ENCODE peak calls at places on chromosomes 2 and 18, in eight cellular contexts. V, R, M, C, W, E, T and K are unnamed samples.
A peak's percentile ranks its signal among the peaks of the same experiment; 100 is the strongest.

GRCh38 chr2:69798909-69799526 is 30.4 kb upstream of the GMCL1 start:
- DNase-seq in E (no peak), R (no peak), W (no peak), V (no peak), T (no peak), C (no peak), M (peak; percentile 29), K (peak; percentile 20)

GRCh38 chr2:88350641-88351601 is 101.6 kb downstream of the FOXI3 start:
- DNase-seq in M (peak; percentile 84), R (peak; percentile 72), E (peak; percentile 83), T (peak; percentile 82), W (peak; percentile 50), C (peak; percentile 72), V (peak; percentile 43), K (no peak)

GRCh38 chr2:85539361-85540130 is 578 bp downstream of the MAT2A start:
- DNase-seq in M (no peak), R (peak; percentile 81), V (peak; percentile 83), T (peak; percentile 94), E (peak; percentile 89), C (peak; percentile 82), W (peak; percentile 66), K (no peak)

GRCh38 chr2:18907508-18907907 is 318.1 kb upstream of the NT5C1B start:
- DNase-seq in R (no peak), W (no peak), V (no peak), C (no peak), M (no peak), T (no peak), E (no peak), K (no peak)

GRCh38 chr2:25159947-25160346 is 8.4 kb downstream of the POMC start:
- DNase-seq in R (no peak), E (peak; percentile 51), V (no peak), C (peak; percentile 26), W (no peak), M (peak; percentile 73), T (peak; percentile 43), K (no peak)

GRCh38 chr2:233051241-233052149 is 8.6 kb upstream of the INPP5D start:
- DNase-seq in E (peak; percentile 74), T (peak; percentile 87), W (no peak), C (peak; percentile 66), R (peak; percentile 87), V (peak; percentile 88), M (peak; percentile 30), K (no peak)

GRCh38 chr2:47512581-47513083 is 109.7 kb downstream of the MSH2 start:
- DNase-seq in R (no peak), M (no peak), V (no peak), W (no peak), T (no peak), C (no peak), E (no peak), K (peak; percentile 29)

GRCh38 chr18:43078485-43079092 is 36.9 kb downstream of the RIT2 start:
- DNase-seq in C (no peak), R (no peak), E (no peak), T (no peak), V (no peak), M (peak; percentile 12), W (no peak), K (no peak)

GRCh38 chr2:61993422-61994024 is 88.0 kb downstream of the COMMD1 start:
- DNase-seq in E (no peak), R (no peak), M (peak; percentile 55), V (no peak), T (no peak), W (peak; percentile 33), C (no peak), K (peak; percentile 11)

GRCh38 chr2:28300921-28301341 is 91.7 kb upstream of the FOSL2 start:
- DNase-seq in T (no peak), C (no peak), W (no peak), V (no peak), M (no peak), R (no peak), E (no peak), K (peak; percentile 95)

GRCh38 chr18:6355789-6356589 is 58.7 kb downstream of the L3MBTL4 start:
- DNase-seq in M (no peak), E (no peak), V (no peak), W (no peak), C (no peak), R (no peak), T (no peak), K (no peak)

DNA sequence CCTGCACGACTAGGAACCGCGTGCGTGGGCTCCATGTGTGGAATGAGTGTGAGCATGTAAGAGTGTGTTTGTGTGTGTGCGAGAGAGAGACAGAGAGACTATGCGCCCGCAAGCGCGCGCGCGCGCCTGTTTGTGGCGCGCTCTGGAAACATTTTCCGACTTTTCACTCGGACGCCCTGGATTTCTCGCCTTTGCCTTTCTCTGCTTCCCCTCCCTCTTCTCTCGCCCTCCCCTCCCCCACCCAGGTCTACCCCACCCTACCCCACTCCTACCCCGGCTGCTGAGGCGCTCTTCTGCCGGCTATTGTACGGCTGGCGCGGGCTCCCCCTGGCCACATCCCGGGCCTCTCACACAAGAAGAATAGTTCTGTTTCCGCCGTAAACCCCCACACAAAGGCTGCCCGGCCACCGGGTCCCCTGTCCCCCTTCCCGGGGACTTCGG is 7.0 kb upstream of the SIX3 start:
- DNase-seq in E (no peak), R (no peak), T (no peak), C (no peak), M (peak; percentile 76), W (no peak), V (no peak), K (no peak)
- H3K4me3 ChIP-seq in E (no peak overlapping the region), R (no peak overlapping the region), T (no peak overlapping the region), C (no peak overlapping the region), M (peak overlapping the region; percentile 96), W (no peak overlapping the region), V (no peak overlapping the region), K (no peak overlapping the region)

DNA sequence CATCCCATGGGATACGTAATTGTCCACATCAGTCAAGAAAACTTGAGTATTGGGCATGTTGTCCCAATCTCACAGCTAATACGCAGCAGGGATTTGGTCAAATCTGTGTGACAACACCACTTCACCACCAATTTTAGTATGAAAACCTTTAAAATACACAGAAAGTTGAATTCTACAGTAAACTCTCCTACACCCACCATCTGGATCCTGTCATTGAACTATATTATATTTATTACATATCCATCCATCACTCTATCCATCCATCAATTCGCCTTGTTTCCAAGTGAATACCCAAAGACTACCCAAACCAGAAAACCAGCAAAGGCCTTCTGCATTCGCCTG is 846 bp upstream of the FKBP7 start:
- DNase-seq in E (no peak), C (no peak), T (no peak), V (no peak), M (no peak), R (no peak), W (no peak), K (no peak)
- H3K27ac ChIP-seq in E (peak overlapping the region; percentile 92), C (peak overlapping the region; percentile 96), T (peak overlapping the region; percentile 95), V (peak overlapping the region; percentile 95), M (no peak overlapping the region), R (peak overlapping the region; percentile 90), W (no peak overlapping the region), K (peak overlapping the region; percentile 95)

DNA sequence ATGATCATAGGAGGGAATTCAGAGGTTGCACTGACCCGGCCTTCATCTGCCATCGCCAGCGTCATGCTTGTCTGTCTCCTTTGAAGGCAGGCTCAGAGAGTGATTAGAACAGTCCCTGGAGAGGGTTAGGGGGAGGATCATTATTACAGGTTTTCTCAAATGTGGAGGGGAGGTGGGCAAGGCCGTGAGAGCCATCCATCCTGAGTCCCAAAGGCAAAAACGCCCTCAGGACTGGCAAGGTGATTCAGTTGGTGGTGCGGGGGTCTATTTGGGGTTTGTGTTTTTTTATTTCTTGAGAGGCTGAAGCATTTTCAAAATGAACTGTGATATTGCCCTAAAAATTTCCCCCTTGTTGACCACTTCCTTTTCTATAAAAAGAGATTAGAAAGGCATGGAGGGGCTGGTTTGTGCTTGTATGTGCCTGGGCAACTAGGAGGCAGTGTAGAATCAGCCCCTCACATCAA is 39.3 kb upstream of the GYPC start:
- DNase-seq in R (no peak), C (no peak), W (no peak), E (no peak), V (no peak), M (no peak), T (no peak), K (no peak)
- H3K9me3 ChIP-seq in R (no peaks in the 10 kb centered on the region), C (peaks cover 4% of the 10 kb centered on the region), W (no peaks in the 10 kb centered on the region), E (no peaks in the 10 kb centered on the region), V (no peaks in the 10 kb centered on the region), M (no peaks in the 10 kb centered on the region), T (peaks cover 2% of the 10 kb centered on the region), K (no peaks in the 10 kb centered on the region)

GRCh38 chr2:43228341-43228751 is 1.9 kb upstream of the ZFP36L2 start:
- DNase-seq in V (no peak), T (peak; percentile 67), C (peak; percentile 25), R (no peak), M (no peak), E (no peak), W (no peak), K (no peak)
- H3K4me3 ChIP-seq in V (no peak overlapping the region), T (no peak overlapping the region), C (peak overlapping the region; percentile 95), R (no peak overlapping the region), M (no peak overlapping the region), E (peak overlapping the region; percentile 82), W (peak overlapping the region; percentile 82), K (no peak overlapping the region)

GRCh38 chr2:119062179-119062578 is 96.4 kb downstream of the C1QL2 start:
- DNase-seq in R (no peak), M (no peak), C (no peak), V (no peak), W (no peak), T (no peak), E (no peak), K (no peak)

GRCh38 chr2:119065146-119065545 is 93.4 kb downstream of the C1QL2 start:
- DNase-seq in V (no peak), M (no peak), R (no peak), T (no peak), W (no peak), E (no peak), C (no peak), K (no peak)

GRCh38 chr2:119064567-119064966 is 94.0 kb downstream of the C1QL2 start:
- DNase-seq in E (no peak), W (no peak), M (no peak), T (no peak), C (no peak), R (no peak), V (no peak), K (no peak)

GRCh38 chr2:119063146-119063545 is 95.4 kb downstream of the C1QL2 start:
- DNase-seq in T (no peak), W (no peak), M (no peak), E (no peak), C (no peak), V (no peak), R (no peak), K (no peak)

DNA sequence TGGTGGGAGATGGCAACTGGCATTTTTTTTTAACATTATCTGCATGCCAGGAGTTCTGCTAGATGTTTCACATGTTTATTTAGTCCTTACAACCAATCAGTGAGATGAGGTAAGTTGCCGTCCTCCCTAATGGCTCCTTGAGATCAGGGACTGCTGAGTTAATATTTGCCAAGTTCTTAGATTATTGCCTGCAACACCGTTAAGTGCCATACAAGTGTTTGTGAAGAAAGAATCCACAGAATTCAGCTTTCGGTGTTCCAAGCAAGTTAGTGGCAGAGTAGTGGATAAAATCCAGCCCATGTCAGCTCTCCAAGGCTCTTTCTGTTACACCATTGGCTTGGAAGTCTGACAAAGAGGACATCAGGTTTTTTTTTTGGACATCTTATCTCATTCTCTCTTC is 95.9 kb downstream of the C1QL2 start:
- DNase-seq in W (no peak), T (no peak), R (no peak), M (no peak), C (no peak), V (no peak), E (no peak), K (no peak)
- H3K27ac ChIP-seq in W (no peak overlapping the region), T (no peak overlapping the region), R (no peak overlapping the region), M (no peak overlapping the region), C (no peak overlapping the region), V (no peak overlapping the region), E (no peak overlapping the region), K (no peak overlapping the region)